ENCODE peak calls at places on chromosomes 7 and 10, in four cellular contexts. One of them, this sample, is unnamed.

GRCh38 chr7:2800923-2801682 is 43.0 kb downstream of the GNA12 start:
- DNase-seq in K562: no peak
- DNase-seq in H1: no peak
- DNase-seq in HepG2: peak; percentile 34
- DNase-seq in this sample: no peak

GRCh38 chr7:44970521-44971051 is 8.2 kb downstream of the MYO1G start:
- DNase-seq in HepG2: no peak
- DNase-seq in K562: no peak
- DNase-seq in H1: no peak
- DNase-seq in this sample: no peak

GRCh38 chr7:55245271-55245723 is 119.8 kb upstream of the LANCL2 start:
- DNase-seq in K562: no peak
- DNase-seq in H1: no peak
- DNase-seq in HepG2: peak; percentile 4
- DNase-seq in this sample: no peak

GRCh38 chr7:46468753-46469356 is 547.8 kb upstream of the IGFBP3 start:
- DNase-seq in HepG2: no peak
- DNase-seq in H1: no peak
- DNase-seq in K562: no peak
- DNase-seq in this sample: peak; percentile 51

GRCh38 chr10:123381271-123381670 is 227.1 kb downstream of the BUB3 start:
- DNase-seq in H1: no peak
- DNase-seq in HepG2: peak; percentile 3
- DNase-seq in K562: no peak
- DNase-seq in this sample: no peak

GRCh38 chr10:122499491-122499941 is 38.2 kb downstream of the HTRA1 start:
- DNase-seq in HepG2: no peak
- DNase-seq in H1: no peak
- DNase-seq in K562: no peak
- DNase-seq in this sample: no peak

GRCh38 chr7:128003787-128004186 is 27.4 kb downstream of the LRRC4 start:
- DNase-seq in K562: no peak
- DNase-seq in H1: no peak
- DNase-seq in HepG2: no peak
- DNase-seq in this sample: no peak

GRCh38 chr10:97163646-97164535 is 21.9 kb downstream of the SLIT1 start:
- DNase-seq in K562: no peak
- DNase-seq in H1: no peak
- DNase-seq in HepG2: no peak
- DNase-seq in this sample: no peak

GRCh38 chr10:71184402-71184801 is 28.0 kb upstream of the UNC5B start:
- DNase-seq in HepG2: no peak
- DNase-seq in K562: no peak
- DNase-seq in H1: no peak
- DNase-seq in this sample: no peak

GRCh38 chr7:19728731-19729130 is 19.9 kb upstream of the POLR1F start:
- DNase-seq in H1: no peak
- DNase-seq in HepG2: no peak
- DNase-seq in K562: no peak
- DNase-seq in this sample: no peak

GRCh38 chr10:110311357-110311949 is 6.7 kb upstream of the SMNDC1 start:
- DNase-seq in H1: no peak
- DNase-seq in K562: no peak
- DNase-seq in HepG2: peak; percentile 42
- DNase-seq in this sample: peak; percentile 80

GRCh38 chr7:95046494-95047240 is 139.3 kb downstream of the PPP1R9A start:
- DNase-seq in K562: no peak
- DNase-seq in HepG2: no peak
- DNase-seq in H1: no peak
- DNase-seq in this sample: no peak

GRCh38 chr7:773622-773915 is 46.5 kb upstream of the PRKAR1B start:
- DNase-seq in H1: no peak
- DNase-seq in HepG2: no peak
- DNase-seq in K562: no peak
- DNase-seq in this sample: no peak

GRCh38 chr7:103988468-103989199 is 824 bp downstream of the RELN start:
- DNase-seq in H1: no peak
- DNase-seq in K562: no peak
- DNase-seq in HepG2: peak; percentile 8
- DNase-seq in this sample: no peak

GRCh38 chr10:35572583-35572982 is 32.6 kb upstream of the GJD4 start:
- DNase-seq in HepG2: no peak
- DNase-seq in K562: no peak
- DNase-seq in H1: no peak
- DNase-seq in this sample: no peak

GRCh38 chr10:18367840-18368239 is 227.6 kb downstream of the CACNB2 start:
- DNase-seq in K562: no peak
- DNase-seq in HepG2: no peak
- DNase-seq in H1: no peak
- DNase-seq in this sample: no peak

GRCh38 chr7:115356139-115356746 is 434.3 kb downstream of the MDFIC start:
- DNase-seq in K562: no peak
- DNase-seq in H1: no peak
- DNase-seq in HepG2: peak; percentile 9
- DNase-seq in this sample: peak; percentile 21

GRCh38 chr7:156492170-156492569 is 148.4 kb upstream of the RNF32 start:
- DNase-seq in H1: no peak
- DNase-seq in HepG2: no peak
- DNase-seq in K562: no peak
- DNase-seq in this sample: no peak

GRCh38 chr7:20651960-20652544 is 36.6 kb downstream of the ABCB5 start:
- DNase-seq in HepG2: no peak
- DNase-seq in H1: no peak
- DNase-seq in K562: no peak
- DNase-seq in this sample: peak; percentile 15

GRCh38 chr10:17216217-17216900 is 11.7 kb upstream of the VIM start:
- DNase-seq in HepG2: peak; percentile 47
- DNase-seq in H1: no peak
- DNase-seq in K562: peak; percentile 32
- DNase-seq in this sample: peak; percentile 93

GRCh38 chr10:32384185-32384584 is 37.2 kb upstream of the EPC1 start:
- DNase-seq in K562: no peak
- DNase-seq in H1: no peak
- DNase-seq in HepG2: no peak
- DNase-seq in this sample: no peak
- TF ChIP-seq FOSL1 in K562: no peak
- TF ChIP-seq FOSL1 in H1: no peak
- TF ChIP-seq FOSL1 in HepG2: no peak
- TF ChIP-seq FOSL1 in this sample: no peak

GRCh38 chr10:947881-948280 is 16.4 kb upstream of the LARP4B start:
- DNase-seq in H1: no peak
- DNase-seq in K562: no peak
- DNase-seq in HepG2: no peak
- DNase-seq in this sample: no peak

GRCh38 chr10:947051-947450 is 15.5 kb upstream of the LARP4B start:
- DNase-seq in HepG2: no peak
- DNase-seq in K562: no peak
- DNase-seq in H1: no peak
- DNase-seq in this sample: no peak

GRCh38 chr10:943334-944033 is 12.0 kb upstream of the LARP4B start:
- DNase-seq in K562: no peak
- DNase-seq in H1: no peak
- DNase-seq in HepG2: no peak
- DNase-seq in this sample: no peak

GRCh38 chr10:945778-946177 is 14.3 kb upstream of the LARP4B start:
- DNase-seq in K562: no peak
- DNase-seq in H1: no peak
- DNase-seq in HepG2: no peak
- DNase-seq in this sample: no peak

GRCh38 chr10:944034-944831 is 12.7 kb upstream of the LARP4B start:
- DNase-seq in HepG2: no peak
- DNase-seq in H1: no peak
- DNase-seq in K562: no peak
- DNase-seq in this sample: no peak
- TF ChIP-seq RAD21 in HepG2: no peak
- TF ChIP-seq RAD21 in H1: no peak
- TF ChIP-seq RAD21 in K562: no peak
- TF ChIP-seq RAD21 in this sample: no peak

GRCh38 chr10:29297678-29298077 is 8.8 kb downstream of the LYZL1 start:
- DNase-seq in HepG2: no peak
- DNase-seq in H1: no peak
- DNase-seq in K562: no peak
- DNase-seq in this sample: peak; percentile 6
- TF ChIP-seq FOSL1 in HepG2: no peak
- TF ChIP-seq FOSL1 in H1: no peak
- TF ChIP-seq FOSL1 in K562: no peak
- TF ChIP-seq FOSL1 in this sample: no peak

DNA sequence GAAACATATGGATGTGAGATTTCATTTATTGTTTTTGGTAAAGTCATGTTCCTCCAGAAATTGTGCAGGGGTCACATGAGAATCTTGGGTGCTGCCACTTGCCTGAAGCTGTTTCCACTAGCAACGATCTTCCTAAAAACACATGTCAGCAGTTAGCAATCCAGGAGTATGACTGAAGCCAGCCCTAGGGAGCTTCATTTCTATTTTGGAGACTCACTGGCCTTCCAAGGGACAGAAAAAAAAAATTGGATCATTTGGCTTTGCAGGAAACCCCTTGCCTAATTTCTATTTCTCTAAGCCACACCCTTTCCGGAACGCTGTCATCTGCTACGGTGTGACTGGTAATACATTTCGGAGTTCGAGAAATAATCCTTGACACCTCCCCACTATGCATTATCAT is 204.7 kb downstream of the TAX1BP1 start:
- DNase-seq in K562: no peak
- DNase-seq in H1: no peak
- DNase-seq in HepG2: no peak
- DNase-seq in this sample: no peak
- TF ChIP-seq RAD21 in K562: no peak
- TF ChIP-seq RAD21 in H1: no peak
- TF ChIP-seq RAD21 in HepG2: no peak
- TF ChIP-seq RAD21 in this sample: no peak

GRCh38 chr7:138352570-138353461 is 107.2 kb upstream of the TRIM24 start:
- DNase-seq in K562: peak; percentile 98
- DNase-seq in H1: no peak
- DNase-seq in HepG2: peak; percentile 100
- DNase-seq in this sample: no peak
- TF ChIP-seq FOSL1 in K562: peak; percentile 99
- TF ChIP-seq FOSL1 in H1: no peak
- TF ChIP-seq FOSL1 in HepG2: peak; percentile 98
- TF ChIP-seq FOSL1 in this sample: no peak

GRCh38 chr7:130182990-130183389 is 22.2 kb downstream of the TMEM209 start:
- DNase-seq in K562: no peak
- DNase-seq in HepG2: no peak
- DNase-seq in H1: no peak
- DNase-seq in this sample: no peak

GRCh38 chr7:130179631-130180030 is 25.6 kb downstream of the TMEM209 start:
- DNase-seq in H1: no peak
- DNase-seq in HepG2: no peak
- DNase-seq in K562: no peak
- DNase-seq in this sample: no peak

GRCh38 chr7:130180571-130180971 is 24.6 kb downstream of the TMEM209 start:
- DNase-seq in K562: no peak
- DNase-seq in H1: no peak
- DNase-seq in HepG2: no peak
- DNase-seq in this sample: no peak

GRCh38 chr7:130178251-130178650 is 27.0 kb downstream of the TMEM209 start:
- DNase-seq in K562: no peak
- DNase-seq in H1: no peak
- DNase-seq in HepG2: no peak
- DNase-seq in this sample: no peak
- TF ChIP-seq RAD21 in K562: no peak
- TF ChIP-seq RAD21 in H1: no peak
- TF ChIP-seq RAD21 in HepG2: no peak
- TF ChIP-seq RAD21 in this sample: no peak